ENCODE peak calls at places on chromosomes 6 and 20, in seven cellular contexts. One of them, this sample, is unnamed.

GRCh38 chr6:26613717-26614683 is 17.2 kb downstream of the ABT1 start:
- DNase-seq in GM12878: no peak
- DNase-seq in H1: peak
- DNase-seq in endothelial cell of umbilical vein: no peak
- DNase-seq in stomach: no peak
- DNase-seq in transverse colon: no peak
- DNase-seq in spleen: no peak
- DNase-seq in this sample: no peak

GRCh38 chr20:19883501-19883900 is 125.4 kb downstream of the RIN2 start:
- DNase-seq in stomach: no peak
- DNase-seq in spleen: no peak
- DNase-seq in endothelial cell of umbilical vein: no peak
- DNase-seq in transverse colon: no peak
- DNase-seq in H1: no peak
- DNase-seq in GM12878: no peak
- DNase-seq in this sample: no peak

GRCh38 chr20:10447028-10447427 is 11.9 kb downstream of the SLX4IP start:
- DNase-seq in stomach: peak
- DNase-seq in spleen: no peak
- DNase-seq in endothelial cell of umbilical vein: peak
- DNase-seq in H1: no peak
- DNase-seq in GM12878: peak
- DNase-seq in transverse colon: peak
- DNase-seq in this sample: peak

GRCh38 chr6:20575125-20575524 is 40.9 kb downstream of the CDKAL1 start:
- DNase-seq in transverse colon: no peak
- DNase-seq in endothelial cell of umbilical vein: peak
- DNase-seq in GM12878: no peak
- DNase-seq in stomach: no peak
- DNase-seq in spleen: no peak
- DNase-seq in H1: no peak
- DNase-seq in this sample: no peak

GRCh38 chr6:148885154-148885870 is 138.5 kb downstream of the UST start:
- DNase-seq in stomach: no peak
- DNase-seq in spleen: no peak
- DNase-seq in H1: no peak
- DNase-seq in GM12878: no peak
- DNase-seq in transverse colon: no peak
- DNase-seq in endothelial cell of umbilical vein: peak
- DNase-seq in this sample: no peak

GRCh38 chr6:93423542-93423941 is 4.2 kb upstream of the EPHA7 start:
- DNase-seq in H1: peak
- DNase-seq in stomach: no peak
- DNase-seq in spleen: no peak
- DNase-seq in endothelial cell of umbilical vein: peak
- DNase-seq in transverse colon: peak
- DNase-seq in GM12878: no peak
- DNase-seq in this sample: no peak

GRCh38 chr6:81865712-81866111 is 113.2 kb upstream of the TENT5A start:
- DNase-seq in H1: no peak
- DNase-seq in endothelial cell of umbilical vein: peak
- DNase-seq in spleen: no peak
- DNase-seq in stomach: no peak
- DNase-seq in transverse colon: no peak
- DNase-seq in GM12878: no peak
- DNase-seq in this sample: no peak

GRCh38 chr6:72406517-72406916 is 215.3 kb upstream of the KCNQ5 start:
- DNase-seq in transverse colon: no peak
- DNase-seq in endothelial cell of umbilical vein: no peak
- DNase-seq in GM12878: no peak
- DNase-seq in stomach: no peak
- DNase-seq in spleen: no peak
- DNase-seq in H1: no peak
- DNase-seq in this sample: no peak

GRCh38 chr20:53129557-53129956 is 157.4 kb downstream of the TSHZ2 start:
- DNase-seq in transverse colon: no peak
- DNase-seq in H1: no peak
- DNase-seq in GM12878: no peak
- DNase-seq in stomach: no peak
- DNase-seq in spleen: no peak
- DNase-seq in endothelial cell of umbilical vein: no peak
- DNase-seq in this sample: no peak

GRCh38 chr6:1176595-1176994 is 135.3 kb upstream of the FOXQ1 start:
- DNase-seq in stomach: no peak
- DNase-seq in H1: no peak
- DNase-seq in endothelial cell of umbilical vein: no peak
- DNase-seq in GM12878: no peak
- DNase-seq in spleen: no peak
- DNase-seq in transverse colon: no peak
- DNase-seq in this sample: no peak

GRCh38 chr6:168386973-168387372 is 54.0 kb upstream of the SMOC2 start:
- DNase-seq in spleen: peak
- DNase-seq in stomach: no peak
- DNase-seq in GM12878: no peak
- DNase-seq in transverse colon: no peak
- DNase-seq in endothelial cell of umbilical vein: no peak
- DNase-seq in H1: no peak
- DNase-seq in this sample: no peak

GRCh38 chr20:47773381-47773786 is 11.9 kb downstream of the SULF2 start:
- DNase-seq in transverse colon: peak
- DNase-seq in spleen: no peak
- DNase-seq in GM12878: no peak
- DNase-seq in H1: no peak
- DNase-seq in stomach: peak
- DNase-seq in endothelial cell of umbilical vein: peak
- DNase-seq in this sample: no peak

GRCh38 chr6:46184114-46184513 is 13.3 kb upstream of the ENPP5 start:
- DNase-seq in GM12878: no peak
- DNase-seq in spleen: no peak
- DNase-seq in endothelial cell of umbilical vein: peak
- DNase-seq in H1: no peak
- DNase-seq in transverse colon: no peak
- DNase-seq in stomach: no peak
- DNase-seq in this sample: no peak

GRCh38 chr20:33673411-33674293 is 576 bp downstream of the NECAB3 start:
- DNase-seq in stomach: no peak
- DNase-seq in endothelial cell of umbilical vein: no peak
- DNase-seq in H1: no peak
- DNase-seq in GM12878: no peak
- DNase-seq in transverse colon: no peak
- DNase-seq in spleen: no peak
- DNase-seq in this sample: no peak

GRCh38 chr20:63658749-63659187 is 656 bp downstream of the RTEL1 start:
- DNase-seq in spleen: peak
- DNase-seq in GM12878: no peak
- DNase-seq in stomach: no peak
- DNase-seq in H1: no peak
- DNase-seq in transverse colon: no peak
- DNase-seq in endothelial cell of umbilical vein: no peak
- DNase-seq in this sample: no peak

GRCh38 chr20:64244870-64245603 is 10.5 kb upstream of the PCMTD2 start:
- DNase-seq in spleen: peak
- DNase-seq in transverse colon: no peak
- DNase-seq in GM12878: no peak
- DNase-seq in stomach: peak
- DNase-seq in H1: no peak
- DNase-seq in endothelial cell of umbilical vein: no peak
- DNase-seq in this sample: no peak

GRCh38 chr20:10309326-10309725 is 90.7 kb downstream of the SNAP25 start:
- DNase-seq in GM12878: no peak
- DNase-seq in H1: no peak
- DNase-seq in spleen: no peak
- DNase-seq in transverse colon: no peak
- DNase-seq in stomach: no peak
- DNase-seq in endothelial cell of umbilical vein: peak
- DNase-seq in this sample: peak

GRCh38 chr6:22600059-22600458 is 30.7 kb downstream of the HDGFL1 start:
- DNase-seq in endothelial cell of umbilical vein: no peak
- DNase-seq in GM12878: no peak
- DNase-seq in H1: no peak
- DNase-seq in transverse colon: no peak
- DNase-seq in spleen: no peak
- DNase-seq in stomach: no peak
- DNase-seq in this sample: no peak

GRCh38 chr20:4592316-4593148 is 129.2 kb upstream of the PRND start:
- DNase-seq in endothelial cell of umbilical vein: peak
- DNase-seq in H1: peak
- DNase-seq in spleen: peak
- DNase-seq in GM12878: no peak
- DNase-seq in transverse colon: peak
- DNase-seq in stomach: peak
- DNase-seq in this sample: no peak

GRCh38 chr6:90384720-90385119 is 88.1 kb upstream of the BACH2 start:
- DNase-seq in transverse colon: no peak
- DNase-seq in stomach: no peak
- DNase-seq in GM12878: no peak
- DNase-seq in spleen: no peak
- DNase-seq in endothelial cell of umbilical vein: no peak
- DNase-seq in H1: no peak
- DNase-seq in this sample: no peak

GRCh38 chr6:125114248-125114858 is 39.2 kb upstream of the TPD52L1 start:
- DNase-seq in stomach: peak
- DNase-seq in GM12878: no peak
- DNase-seq in endothelial cell of umbilical vein: peak
- DNase-seq in H1: no peak
- DNase-seq in transverse colon: peak
- DNase-seq in spleen: no peak
- DNase-seq in this sample: no peak

GRCh38 chr6:121858310-121858709 is 422.9 kb downstream of the GJA1 start:
- DNase-seq in stomach: no peak
- DNase-seq in H1: no peak
- DNase-seq in transverse colon: no peak
- DNase-seq in GM12878: no peak
- DNase-seq in endothelial cell of umbilical vein: no peak
- DNase-seq in spleen: no peak
- DNase-seq in this sample: no peak

DNA sequence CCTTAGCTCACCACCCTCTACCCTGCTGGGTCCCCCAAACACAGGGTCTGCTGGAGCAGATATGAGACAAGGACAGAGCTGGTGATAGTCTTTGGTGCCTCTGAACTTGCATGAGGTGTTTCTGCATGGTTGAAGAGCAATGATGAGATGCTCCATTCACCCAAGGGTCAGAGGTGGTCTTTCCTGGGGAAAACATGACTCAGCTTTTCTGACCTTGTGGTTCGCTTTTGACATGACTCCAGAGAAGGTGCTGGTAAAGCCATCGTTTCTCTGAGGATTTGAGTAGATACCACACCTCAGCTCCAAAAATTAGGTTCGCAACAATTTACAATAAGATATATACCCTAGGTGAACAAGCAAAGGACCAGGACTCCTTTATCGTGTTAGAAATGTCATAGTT is 304.8 kb downstream of the DHX35 start:
- DNase-seq in stomach: no peak
- DNase-seq in spleen: no peak
- DNase-seq in endothelial cell of umbilical vein: no peak
- DNase-seq in H1: no peak
- DNase-seq in GM12878: no peak
- DNase-seq in transverse colon: no peak
- DNase-seq in this sample: no peak
- TF ChIP-seq POLR2AphosphoS5 in stomach: no peak
- TF ChIP-seq POLR2AphosphoS5 in spleen: no peak
- TF ChIP-seq POLR2AphosphoS5 in endothelial cell of umbilical vein: no peak
- TF ChIP-seq POLR2AphosphoS5 in H1: no peak
- TF ChIP-seq POLR2AphosphoS5 in GM12878: no peak
- TF ChIP-seq POLR2AphosphoS5 in transverse colon: no peak
- TF ChIP-seq POLR2AphosphoS5 in this sample: no peak

GRCh38 chr6:16244446-16244845 is 6.1 kb downstream of the GMPR start:
- DNase-seq in GM12878: no peak
- DNase-seq in stomach: peak
- DNase-seq in spleen: no peak
- DNase-seq in transverse colon: no peak
- DNase-seq in endothelial cell of umbilical vein: no peak
- DNase-seq in H1: no peak
- DNase-seq in this sample: no peak
- H3K4me3 ChIP-seq in GM12878: no peak
- H3K4me3 ChIP-seq in stomach: no peak
- H3K4me3 ChIP-seq in spleen: no peak
- H3K4me3 ChIP-seq in transverse colon: no peak
- H3K4me3 ChIP-seq in endothelial cell of umbilical vein: no peak
- H3K4me3 ChIP-seq in H1: no peak
- H3K4me3 ChIP-seq in this sample: no peak

GRCh38 chr6:100121854-100122609 is 128.0 kb upstream of the MCHR2 start:
- DNase-seq in GM12878: no peak
- DNase-seq in spleen: no peak
- DNase-seq in stomach: no peak
- DNase-seq in transverse colon: no peak
- DNase-seq in H1: no peak
- DNase-seq in endothelial cell of umbilical vein: no peak
- DNase-seq in this sample: no peak
- TF ChIP-seq CTCF in GM12878: no peak
- TF ChIP-seq CTCF in spleen: no peak
- TF ChIP-seq CTCF in stomach: no peak
- TF ChIP-seq CTCF in transverse colon: no peak
- TF ChIP-seq CTCF in H1: no peak
- TF ChIP-seq CTCF in endothelial cell of umbilical vein: no peak
- TF ChIP-seq CTCF in this sample: no peak

DNA sequence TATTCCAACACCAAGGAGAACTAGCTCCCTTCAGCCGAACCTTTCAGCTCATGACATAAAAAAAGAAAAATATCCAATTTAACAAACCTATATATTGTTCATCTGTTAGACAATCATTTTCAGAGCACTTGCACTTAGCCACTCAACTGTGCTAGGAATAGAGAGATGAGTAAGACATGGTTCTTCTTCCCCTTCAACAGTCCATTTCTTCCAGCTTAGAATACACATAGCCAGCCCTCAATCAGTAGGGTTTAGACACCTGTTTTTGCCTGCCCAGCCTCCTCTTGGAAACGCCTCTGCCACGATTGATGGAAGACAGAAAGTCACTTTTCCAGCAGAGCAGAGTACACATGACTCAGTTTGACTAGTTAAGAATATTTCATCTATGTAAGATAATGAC is 21.8 kb downstream of the ADNP start:
- DNase-seq in H1: no peak
- DNase-seq in transverse colon: no peak
- DNase-seq in GM12878: no peak
- DNase-seq in endothelial cell of umbilical vein: no peak
- DNase-seq in spleen: no peak
- DNase-seq in stomach: no peak
- DNase-seq in this sample: no peak
- TF ChIP-seq POLR2AphosphoS5 in H1: no peak
- TF ChIP-seq POLR2AphosphoS5 in transverse colon: no peak
- TF ChIP-seq POLR2AphosphoS5 in GM12878: no peak
- TF ChIP-seq POLR2AphosphoS5 in endothelial cell of umbilical vein: no peak
- TF ChIP-seq POLR2AphosphoS5 in spleen: no peak
- TF ChIP-seq POLR2AphosphoS5 in stomach: no peak
- TF ChIP-seq POLR2AphosphoS5 in this sample: no peak

GRCh38 chr6:24777227-24777626 is 2.5 kb downstream of the GMNN start:
- DNase-seq in stomach: no peak
- DNase-seq in H1: no peak
- DNase-seq in transverse colon: no peak
- DNase-seq in spleen: no peak
- DNase-seq in endothelial cell of umbilical vein: no peak
- DNase-seq in GM12878: no peak
- DNase-seq in this sample: no peak
- H3K4me3 ChIP-seq in stomach: peak
- H3K4me3 ChIP-seq in H1: no peak
- H3K4me3 ChIP-seq in transverse colon: peak
- H3K4me3 ChIP-seq in spleen: no peak
- H3K4me3 ChIP-seq in endothelial cell of umbilical vein: no peak
- H3K4me3 ChIP-seq in GM12878: peak
- H3K4me3 ChIP-seq in this sample: no peak

This sample was measured in Panc1.